ENCODE peak calls at places on chromosomes 12 and 14, in ten cellular contexts. One of them, this sample, is unnamed.

GRCh38 chr14:96581902-96582640 is 79.9 kb downstream of the PAPOLA start:
- DNase-seq in stomach: no peak
- DNase-seq in NB4: no peak
- DNase-seq in astrocyte of the spinal cord: no peak
- DNase-seq in fibroblast of lung: no peak
- DNase-seq in foreskin fibroblast: no peak
- DNase-seq in HFF-Myc: no peak
- DNase-seq in kidney epithelial cell: no peak
- DNase-seq in kidney: no peak
- DNase-seq in PC-9: no peak
- DNase-seq in this sample: no peak

GRCh38 chr12:75623631-75624118 is 112.3 kb upstream of the KRR1 start:
- DNase-seq in stomach: no peak
- DNase-seq in NB4: peak
- DNase-seq in astrocyte of the spinal cord: peak
- DNase-seq in fibroblast of lung: peak
- DNase-seq in foreskin fibroblast: peak
- DNase-seq in HFF-Myc: peak
- DNase-seq in kidney epithelial cell: no peak
- DNase-seq in kidney: no peak
- DNase-seq in PC-9: peak
- DNase-seq in this sample: peak

GRCh38 chr14:94685166-94685581 is 73.0 kb downstream of the SERPINA3 start:
- DNase-seq in stomach: no peak
- DNase-seq in NB4: no peak
- DNase-seq in astrocyte of the spinal cord: no peak
- DNase-seq in fibroblast of lung: no peak
- DNase-seq in foreskin fibroblast: no peak
- DNase-seq in HFF-Myc: no peak
- DNase-seq in kidney epithelial cell: no peak
- DNase-seq in kidney: no peak
- DNase-seq in PC-9: no peak
- DNase-seq in this sample: no peak

GRCh38 chr12:27333311-27334009 is 824 bp downstream of the BMAL2 start:
- DNase-seq in stomach: peak
- DNase-seq in NB4: peak
- DNase-seq in astrocyte of the spinal cord: no peak
- DNase-seq in fibroblast of lung: no peak
- DNase-seq in foreskin fibroblast: peak
- DNase-seq in HFF-Myc: no peak
- DNase-seq in kidney epithelial cell: no peak
- DNase-seq in kidney: peak
- DNase-seq in PC-9: peak
- DNase-seq in this sample: peak

GRCh38 chr14:70685480-70686197 is 43.9 kb downstream of the TTC9 start:
- DNase-seq in stomach: no peak
- DNase-seq in NB4: no peak
- DNase-seq in astrocyte of the spinal cord: peak
- DNase-seq in fibroblast of lung: no peak
- DNase-seq in foreskin fibroblast: peak
- DNase-seq in HFF-Myc: no peak
- DNase-seq in kidney epithelial cell: no peak
- DNase-seq in kidney: no peak
- DNase-seq in PC-9: no peak
- DNase-seq in this sample: peak

GRCh38 chr14:61502459-61503093 is 181.2 kb downstream of the PRKCH start:
- DNase-seq in stomach: no peak
- DNase-seq in NB4: no peak
- DNase-seq in astrocyte of the spinal cord: no peak
- DNase-seq in fibroblast of lung: no peak
- DNase-seq in foreskin fibroblast: no peak
- DNase-seq in HFF-Myc: no peak
- DNase-seq in kidney epithelial cell: no peak
- DNase-seq in kidney: no peak
- DNase-seq in PC-9: no peak
- DNase-seq in this sample: no peak

GRCh38 chr12:3304436-3305135 is 186.4 kb upstream of the PRMT8 start:
- DNase-seq in stomach: peak
- DNase-seq in NB4: no peak
- DNase-seq in astrocyte of the spinal cord: peak
- DNase-seq in fibroblast of lung: peak
- DNase-seq in foreskin fibroblast: peak
- DNase-seq in HFF-Myc: peak
- DNase-seq in kidney epithelial cell: peak
- DNase-seq in kidney: peak
- DNase-seq in PC-9: peak
- DNase-seq in this sample: peak

GRCh38 chr12:120799417-120800045 is 73.9 kb downstream of the ACADS start:
- DNase-seq in stomach: no peak
- DNase-seq in NB4: no peak
- DNase-seq in astrocyte of the spinal cord: no peak
- DNase-seq in fibroblast of lung: no peak
- DNase-seq in foreskin fibroblast: no peak
- DNase-seq in HFF-Myc: no peak
- DNase-seq in kidney epithelial cell: no peak
- DNase-seq in kidney: no peak
- DNase-seq in PC-9: no peak
- DNase-seq in this sample: no peak

GRCh38 chr14:77236814-77237213 is 34.2 kb downstream of the NGB start:
- DNase-seq in stomach: no peak
- DNase-seq in NB4: no peak
- DNase-seq in astrocyte of the spinal cord: no peak
- DNase-seq in fibroblast of lung: no peak
- DNase-seq in foreskin fibroblast: no peak
- DNase-seq in HFF-Myc: no peak
- DNase-seq in kidney epithelial cell: no peak
- DNase-seq in kidney: no peak
- DNase-seq in PC-9: no peak
- DNase-seq in this sample: no peak

GRCh38 chr12:113462880-113463745 is 8.6 kb downstream of the LHX5 start:
- DNase-seq in stomach: no peak
- DNase-seq in NB4: no peak
- DNase-seq in astrocyte of the spinal cord: no peak
- DNase-seq in fibroblast of lung: no peak
- DNase-seq in foreskin fibroblast: peak
- DNase-seq in HFF-Myc: no peak
- DNase-seq in kidney epithelial cell: no peak
- DNase-seq in kidney: peak
- DNase-seq in PC-9: no peak
- DNase-seq in this sample: no peak

GRCh38 chr12:113461666-113462065 is 10.0 kb downstream of the LHX5 start:
- DNase-seq in stomach: no peak
- DNase-seq in NB4: peak
- DNase-seq in astrocyte of the spinal cord: no peak
- DNase-seq in fibroblast of lung: peak
- DNase-seq in foreskin fibroblast: peak
- DNase-seq in HFF-Myc: no peak
- DNase-seq in kidney epithelial cell: no peak
- DNase-seq in kidney: no peak
- DNase-seq in PC-9: no peak
- DNase-seq in this sample: no peak

GRCh38 chr12:113463746-113464743 is 7.6 kb downstream of the LHX5 start:
- DNase-seq in stomach: no peak
- DNase-seq in NB4: no peak
- DNase-seq in astrocyte of the spinal cord: no peak
- DNase-seq in fibroblast of lung: no peak
- DNase-seq in foreskin fibroblast: peak
- DNase-seq in HFF-Myc: no peak
- DNase-seq in kidney epithelial cell: no peak
- DNase-seq in kidney: peak
- DNase-seq in PC-9: no peak
- DNase-seq in this sample: no peak

GRCh38 chr12:113459981-113460380 is 11.7 kb downstream of the LHX5 start:
- DNase-seq in stomach: no peak
- DNase-seq in NB4: no peak
- DNase-seq in astrocyte of the spinal cord: no peak
- DNase-seq in fibroblast of lung: no peak
- DNase-seq in foreskin fibroblast: no peak
- DNase-seq in HFF-Myc: no peak
- DNase-seq in kidney epithelial cell: no peak
- DNase-seq in kidney: no peak
- DNase-seq in PC-9: no peak
- DNase-seq in this sample: no peak

DNA sequence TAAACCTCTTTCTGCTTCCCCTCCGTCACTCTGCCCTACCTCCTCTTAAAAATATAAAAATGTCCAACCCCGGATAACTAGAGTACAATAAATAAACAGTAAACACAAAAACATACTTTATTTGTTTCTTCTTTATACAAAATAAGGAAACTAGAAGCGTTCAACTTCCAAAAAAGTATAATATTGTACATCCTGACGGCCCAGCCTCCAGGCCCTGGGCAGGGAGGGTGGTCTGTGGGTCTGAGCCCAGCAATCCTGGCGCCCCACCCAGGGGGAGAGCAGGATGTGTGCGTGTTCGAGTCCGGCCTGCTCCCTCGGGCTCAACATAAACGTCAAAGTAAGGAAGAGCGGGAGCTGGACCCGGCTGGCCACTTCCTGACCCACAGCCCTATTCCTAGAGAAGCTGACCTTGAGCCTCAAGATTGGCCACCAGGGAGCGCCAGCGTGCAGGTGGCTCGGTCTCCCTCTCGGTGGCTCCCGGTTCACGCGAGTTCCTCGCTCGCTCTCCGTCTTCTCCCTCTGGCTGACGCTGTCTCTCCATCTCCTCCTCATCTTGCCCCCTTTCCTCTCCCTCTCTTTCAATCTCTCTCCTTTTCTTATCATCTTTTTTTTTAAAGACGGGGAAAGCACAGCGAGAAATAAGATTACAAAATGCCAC is 9.4 kb downstream of the LHX5 start:
- DNase-seq in stomach: peak
- DNase-seq in NB4: peak
- DNase-seq in astrocyte of the spinal cord: peak
- DNase-seq in fibroblast of lung: peak
- DNase-seq in foreskin fibroblast: peak
- DNase-seq in HFF-Myc: peak
- DNase-seq in kidney epithelial cell: peak
- DNase-seq in kidney: peak
- DNase-seq in PC-9: peak
- DNase-seq in this sample: peak
- H3K4me3 ChIP-seq in stomach: peak
- H3K4me3 ChIP-seq in NB4: no peak
- H3K4me3 ChIP-seq in astrocyte of the spinal cord: no peak
- H3K4me3 ChIP-seq in fibroblast of lung: no peak
- H3K4me3 ChIP-seq in foreskin fibroblast: peak
- H3K4me3 ChIP-seq in HFF-Myc: no peak
- H3K4me3 ChIP-seq in kidney epithelial cell: no peak
- H3K4me3 ChIP-seq in kidney: no peak
- H3K4me3 ChIP-seq in PC-9: no peak
- H3K4me3 ChIP-seq in this sample: no peak

GRCh38 chr12:50033317-50033679 is 8.0 kb upstream of the RACGAP1 start:
- DNase-seq in stomach: no peak
- DNase-seq in NB4: peak
- DNase-seq in astrocyte of the spinal cord: no peak
- DNase-seq in fibroblast of lung: no peak
- DNase-seq in foreskin fibroblast: no peak
- DNase-seq in HFF-Myc: no peak
- DNase-seq in kidney epithelial cell: no peak
- DNase-seq in kidney: no peak
- DNase-seq in PC-9: no peak
- DNase-seq in this sample: no peak
- H3K4me3 ChIP-seq in stomach: peak
- H3K4me3 ChIP-seq in NB4: peak
- H3K4me3 ChIP-seq in astrocyte of the spinal cord: no peak
- H3K4me3 ChIP-seq in fibroblast of lung: no peak
- H3K4me3 ChIP-seq in foreskin fibroblast: no peak
- H3K4me3 ChIP-seq in HFF-Myc: no peak
- H3K4me3 ChIP-seq in kidney epithelial cell: no peak
- H3K4me3 ChIP-seq in kidney: no peak
- H3K4me3 ChIP-seq in PC-9: no peak
- H3K4me3 ChIP-seq in this sample: no peak

DNA sequence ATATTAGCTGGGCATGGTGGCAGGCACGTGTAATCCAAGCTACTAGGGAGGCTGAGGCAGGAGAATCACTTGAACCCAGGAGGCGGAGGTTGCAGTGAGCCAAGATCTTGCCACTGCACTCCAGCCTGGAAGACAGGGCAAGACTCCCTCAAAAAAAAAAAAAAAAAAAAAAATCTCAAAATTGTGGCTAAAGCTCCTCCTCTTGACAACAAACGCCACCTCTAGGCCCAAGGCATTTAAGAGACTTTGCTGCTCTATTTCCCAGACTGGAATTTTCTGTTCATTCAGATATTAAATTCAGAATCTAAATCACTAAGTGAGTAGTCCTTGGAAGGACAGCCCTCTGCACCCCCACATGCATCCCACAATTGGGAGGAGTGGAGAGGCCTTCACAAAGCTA is 1.4 kb downstream of the ZFYVE1 start:
- DNase-seq in stomach: no peak
- DNase-seq in NB4: no peak
- DNase-seq in astrocyte of the spinal cord: no peak
- DNase-seq in fibroblast of lung: peak
- DNase-seq in foreskin fibroblast: peak
- DNase-seq in HFF-Myc: no peak
- DNase-seq in kidney epithelial cell: no peak
- DNase-seq in kidney: no peak
- DNase-seq in PC-9: no peak
- DNase-seq in this sample: no peak
- H3K4me3 ChIP-seq in stomach: no peak
- H3K4me3 ChIP-seq in NB4: peak
- H3K4me3 ChIP-seq in astrocyte of the spinal cord: peak
- H3K4me3 ChIP-seq in fibroblast of lung: peak
- H3K4me3 ChIP-seq in foreskin fibroblast: peak
- H3K4me3 ChIP-seq in HFF-Myc: peak
- H3K4me3 ChIP-seq in kidney epithelial cell: peak
- H3K4me3 ChIP-seq in kidney: peak
- H3K4me3 ChIP-seq in PC-9: peak
- H3K4me3 ChIP-seq in this sample: no peak

GRCh38 chr14:104841730-104842129 is 23.3 kb upstream of the CEP170B start:
- DNase-seq in stomach: no peak
- DNase-seq in NB4: no peak
- DNase-seq in astrocyte of the spinal cord: no peak
- DNase-seq in fibroblast of lung: no peak
- DNase-seq in foreskin fibroblast: no peak
- DNase-seq in HFF-Myc: no peak
- DNase-seq in kidney epithelial cell: no peak
- DNase-seq in kidney: no peak
- DNase-seq in PC-9: no peak
- DNase-seq in this sample: no peak

GRCh38 chr14:104844306-104845032 is 20.6 kb upstream of the CEP170B start:
- DNase-seq in stomach: no peak
- DNase-seq in NB4: no peak
- DNase-seq in astrocyte of the spinal cord: no peak
- DNase-seq in fibroblast of lung: no peak
- DNase-seq in foreskin fibroblast: no peak
- DNase-seq in HFF-Myc: no peak
- DNase-seq in kidney epithelial cell: no peak
- DNase-seq in kidney: peak
- DNase-seq in PC-9: no peak
- DNase-seq in this sample: no peak

GRCh38 chr14:104845033-104845666 is 19.9 kb upstream of the CEP170B start:
- DNase-seq in stomach: no peak
- DNase-seq in NB4: no peak
- DNase-seq in astrocyte of the spinal cord: no peak
- DNase-seq in fibroblast of lung: no peak
- DNase-seq in foreskin fibroblast: no peak
- DNase-seq in HFF-Myc: no peak
- DNase-seq in kidney epithelial cell: no peak
- DNase-seq in kidney: peak
- DNase-seq in PC-9: no peak
- DNase-seq in this sample: no peak

GRCh38 chr14:104843442-104844305 is 21.4 kb upstream of the CEP170B start:
- DNase-seq in stomach: no peak
- DNase-seq in NB4: no peak
- DNase-seq in astrocyte of the spinal cord: no peak
- DNase-seq in fibroblast of lung: no peak
- DNase-seq in foreskin fibroblast: no peak
- DNase-seq in HFF-Myc: no peak
- DNase-seq in kidney epithelial cell: no peak
- DNase-seq in kidney: peak
- DNase-seq in PC-9: no peak
- DNase-seq in this sample: no peak

GRCh38 chr14:104843006-104843405 is 22.1 kb upstream of the CEP170B start:
- DNase-seq in stomach: no peak
- DNase-seq in NB4: no peak
- DNase-seq in astrocyte of the spinal cord: no peak
- DNase-seq in fibroblast of lung: no peak
- DNase-seq in foreskin fibroblast: no peak
- DNase-seq in HFF-Myc: no peak
- DNase-seq in kidney epithelial cell: no peak
- DNase-seq in kidney: peak
- DNase-seq in PC-9: no peak
- DNase-seq in this sample: no peak
- H3K4me3 ChIP-seq in stomach: no peak
- H3K4me3 ChIP-seq in NB4: no peak
- H3K4me3 ChIP-seq in astrocyte of the spinal cord: no peak
- H3K4me3 ChIP-seq in fibroblast of lung: no peak
- H3K4me3 ChIP-seq in foreskin fibroblast: no peak
- H3K4me3 ChIP-seq in HFF-Myc: no peak
- H3K4me3 ChIP-seq in kidney epithelial cell: no peak
- H3K4me3 ChIP-seq in kidney: no peak
- H3K4me3 ChIP-seq in PC-9: no peak
- H3K4me3 ChIP-seq in this sample: no peak

This sample was measured in MG63.